ENCODE peak calls at places on chromosomes 13 and 19, in eight cellular contexts. W is mammary epithelial cell, A is fibroblast of lung, B is PC-9, H is A673, O is astrocyte, G is MM.1S, R is neural progenitor cell. I is an unnamed sample.

GRCh38 chr19:38842439-38843174 is 7.2 kb downstream of the HNRNPL start:
- DNase-seq in W (no peak), A (no peak), B (no peak), H (no peak), O (no peak), G (no peak), R (no peak), I (no peak)

GRCh38 chr19:6773323-6773931 is 919 bp downstream of the VAV1 start:
- DNase-seq in W (no peak), A (no peak), B (no peak), H (peak), O (no peak), G (peak), R (no peak), I (no peak)

GRCh38 chr13:49184621-49185020 is 35.5 kb upstream of the MLNR start:
- DNase-seq in W (no peak), A (no peak), B (no peak), H (no peak), O (no peak), G (no peak), R (no peak), I (no peak)

GRCh38 chr19:27920774-27921173 is 1292.2 kb downstream of the UQCRFS1 start:
- DNase-seq in W (no peak), A (no peak), B (no peak), H (no peak), O (no peak), G (no peak), R (no peak), I (no peak)

GRCh38 chr13:49026851-49027250 is 51.1 kb downstream of the FNDC3A start:
- DNase-seq in W (no peak), A (peak), B (no peak), H (no peak), O (no peak), G (no peak), R (no peak), I (no peak)

GRCh38 chr13:107650081-107650701 is 565.1 kb downstream of the LIG4 start:
- DNase-seq in W (peak), A (peak), B (no peak), H (peak), O (peak), G (peak), R (peak), I (peak)

GRCh38 chr19:55386515-55386947 is 799 bp downstream of the RPL28 start:
- DNase-seq in W (peak), A (no peak), B (no peak), H (no peak), O (no peak), G (no peak), R (no peak), I (peak)

GRCh38 chr13:44231786-44232516 is 141.7 kb upstream of the SERP2 start:
- DNase-seq in W (peak), A (peak), B (peak), H (no peak), O (peak), G (no peak), R (no peak), I (peak)

GRCh38 chr19:34217952-34218817 is 36.2 kb upstream of the GARRE1 start:
- DNase-seq in W (peak), A (peak), B (peak), H (peak), O (peak), G (no peak), R (no peak), I (peak)

GRCh38 chr19:49858591-49858985 is 7.6 kb downstream of the PTOV1 start:
- DNase-seq in W (no peak), A (no peak), B (no peak), H (no peak), O (no peak), G (no peak), R (no peak), I (peak)

GRCh38 chr13:51955281-51955771 is 55.9 kb downstream of the ATP7B start:
- DNase-seq in W (no peak), A (peak), B (no peak), H (no peak), O (no peak), G (no peak), R (no peak), I (no peak)

GRCh38 chr13:51729853-51730553 is 74.0 kb downstream of the DHRS12 start:
- DNase-seq in W (peak), A (peak), B (no peak), H (peak), O (peak), G (no peak), R (no peak), I (peak)

GRCh38 chr19:16200038-16200775 is 2.5 kb downstream of the AP1M1 start:
- DNase-seq in W (no peak), A (peak), B (no peak), H (no peak), O (no peak), G (no peak), R (no peak), I (peak)

GRCh38 chr13:101397742-101398141 is 18.6 kb downstream of the NALCN start:
- DNase-seq in W (peak), A (peak), B (no peak), H (no peak), O (peak), G (no peak), R (no peak), I (peak)

GRCh38 chr19:55160128-55160985 is 2.8 kb upstream of the TNNI3 start:
- DNase-seq in W (peak), A (peak), B (peak), H (peak), O (peak), G (peak), R (peak), I (peak)

GRCh38 chr13:91134773-91135124 is 212.7 kb upstream of the MIR17HG start:
- DNase-seq in W (no peak), A (no peak), B (no peak), H (no peak), O (no peak), G (no peak), R (no peak), I (no peak)

GRCh38 chr19:45508931-45509691 is 1.8 kb downstream of the VASP start:
- DNase-seq in W (no peak), A (peak), B (peak), H (peak), O (peak), G (peak), R (peak), I (peak)

GRCh38 chr19:38634757-38635482 is 12.5 kb upstream of the ACTN4 start:
- DNase-seq in W (no peak), A (peak), B (peak), H (peak), O (no peak), G (peak), R (peak), I (peak)

GRCh38 chr13:102825921-102826706 is 19.7 kb upstream of the ERCC5 start:
- DNase-seq in W (peak), A (peak), B (peak), H (peak), O (peak), G (no peak), R (no peak), I (peak)

GRCh38 chr13:49603318-49603717 is 18.0 kb upstream of the RCBTB1 start:
- DNase-seq in W (no peak), A (no peak), B (no peak), H (peak), O (no peak), G (no peak), R (no peak), I (no peak)

GRCh38 chr19:21197589-21198295 is 55.9 kb downstream of the ZNF431 start:
- DNase-seq in W (no peak), A (no peak), B (no peak), H (no peak), O (no peak), G (no peak), R (no peak), I (no peak)

GRCh38 chr19:23384166-23384565 is 11.1 kb downstream of the ZNF91 start:
- DNase-seq in W (no peak), A (no peak), B (no peak), H (no peak), O (no peak), G (no peak), R (no peak), I (no peak)

GRCh38 chr13:67416047-67416925 is 186.2 kb upstream of the PCDH9 start:
- DNase-seq in W (peak), A (peak), B (no peak), H (peak), O (peak), G (no peak), R (peak), I (peak)

GRCh38 chr13:26660185-26660584 is 100.4 kb downstream of the GPR12 start:
- DNase-seq in W (no peak), A (no peak), B (no peak), H (no peak), O (no peak), G (no peak), R (no peak), I (no peak)

GRCh38 chr13:73059460-73060250 is 850 bp downstream of the KLF5 start:
- DNase-seq in W (peak), A (no peak), B (peak), H (peak), O (no peak), G (peak), R (peak), I (peak)

GRCh38 chr13:49653478-49653877 is 25.2 kb downstream of the ARL11 start:
- DNase-seq in W (no peak), A (no peak), B (no peak), H (no peak), O (no peak), G (no peak), R (no peak), I (no peak)

GRCh38 chr19:9914001-9914314 is 22.4 kb downstream of the OLFM2 start:
- DNase-seq in W (no peak), A (no peak), B (no peak), H (no peak), O (no peak), G (no peak), R (peak), I (no peak)

GRCh38 chr19:11152318-11153062 is 3.1 kb downstream of the SPC24 start:
- DNase-seq in W (peak), A (peak), B (peak), H (no peak), O (peak), G (no peak), R (no peak), I (peak)

DNA sequence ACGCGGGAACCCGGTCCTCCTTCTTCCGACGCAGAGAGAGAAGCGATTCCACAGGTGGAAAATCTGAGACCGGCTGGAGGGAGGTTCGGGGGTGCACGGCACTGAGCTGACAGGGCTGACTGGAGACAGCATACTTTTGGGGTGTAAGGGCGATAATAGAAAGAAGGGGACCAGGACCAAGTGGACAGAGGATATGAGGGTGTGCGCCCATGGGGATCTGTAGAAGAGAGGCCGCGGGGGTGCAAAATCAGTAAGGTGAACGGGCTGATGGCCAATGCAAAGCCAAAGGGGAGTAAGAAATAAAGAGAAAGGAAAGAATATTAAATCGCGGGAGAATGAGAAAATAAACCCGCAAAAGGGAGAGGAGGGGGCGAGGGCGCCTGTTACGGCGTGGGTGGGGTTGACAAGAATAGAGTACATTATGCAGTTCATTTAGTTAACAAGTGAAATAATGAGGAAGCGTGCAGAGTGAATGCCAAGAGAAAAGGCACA is 336 bp upstream of the GSX1 start:
- DNase-seq in W (no peak), A (no peak), B (no peak), H (no peak), O (no peak), G (no peak), R (no peak), I (no peak)
- TF ChIP-seq EZH2 in W (no peak), A (no peak), B (no peak), H (no peak), O (no peak), G (no peak), R (no peak), I (no peak)

DNA sequence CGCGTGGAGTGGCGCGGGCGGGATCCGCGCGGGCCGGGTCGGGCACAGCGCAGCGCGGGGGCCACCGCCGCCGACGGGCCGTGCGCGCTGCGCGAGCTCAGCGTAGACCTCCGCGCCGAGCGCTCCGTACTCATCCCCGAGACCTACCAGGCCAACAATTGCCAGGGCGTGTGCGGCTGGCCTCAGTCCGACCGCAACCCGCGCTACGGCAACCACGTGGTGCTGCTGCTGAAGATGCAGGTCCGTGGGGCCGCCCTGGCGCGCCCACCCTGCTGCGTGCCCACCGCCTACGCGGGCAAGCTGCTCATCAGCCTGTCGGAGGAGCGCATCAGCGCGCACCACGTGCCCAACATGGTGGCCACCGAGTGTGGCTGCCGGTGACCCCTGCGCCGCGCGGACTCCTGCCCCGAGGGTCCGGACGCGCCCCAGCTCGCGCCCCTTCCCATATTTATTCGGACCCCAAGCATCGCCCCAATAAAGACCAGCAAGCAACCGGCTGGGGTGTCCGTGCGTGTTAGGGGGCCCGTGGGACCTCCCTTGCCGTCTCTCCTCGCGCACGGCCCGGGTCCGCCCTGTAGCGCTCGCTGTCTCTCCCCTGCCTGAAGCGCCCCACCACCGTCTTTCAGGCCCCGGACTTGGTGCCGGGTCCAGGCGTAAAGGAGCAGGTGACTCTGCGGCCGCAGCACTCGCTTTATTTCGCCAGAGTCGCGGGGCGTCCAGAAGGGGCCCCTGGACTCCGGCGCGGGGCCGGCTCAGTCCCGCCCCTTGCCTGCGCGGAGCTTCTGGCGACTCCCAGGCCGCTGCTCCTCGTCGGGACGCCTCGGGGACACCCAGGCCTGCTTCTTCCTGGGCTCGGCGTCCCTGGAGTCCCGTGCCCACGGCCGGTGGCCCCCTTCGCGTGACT is 2.7 kb downstream of the AMH start:
- DNase-seq in W (no peak), A (no peak), B (no peak), H (no peak), O (no peak), G (no peak), R (no peak), I (peak)
- TF ChIP-seq EZH2 in W (peak), A (peak), B (no peak), H (no peak), O (peak), G (no peak), R (no peak), I (peak)

DNA sequence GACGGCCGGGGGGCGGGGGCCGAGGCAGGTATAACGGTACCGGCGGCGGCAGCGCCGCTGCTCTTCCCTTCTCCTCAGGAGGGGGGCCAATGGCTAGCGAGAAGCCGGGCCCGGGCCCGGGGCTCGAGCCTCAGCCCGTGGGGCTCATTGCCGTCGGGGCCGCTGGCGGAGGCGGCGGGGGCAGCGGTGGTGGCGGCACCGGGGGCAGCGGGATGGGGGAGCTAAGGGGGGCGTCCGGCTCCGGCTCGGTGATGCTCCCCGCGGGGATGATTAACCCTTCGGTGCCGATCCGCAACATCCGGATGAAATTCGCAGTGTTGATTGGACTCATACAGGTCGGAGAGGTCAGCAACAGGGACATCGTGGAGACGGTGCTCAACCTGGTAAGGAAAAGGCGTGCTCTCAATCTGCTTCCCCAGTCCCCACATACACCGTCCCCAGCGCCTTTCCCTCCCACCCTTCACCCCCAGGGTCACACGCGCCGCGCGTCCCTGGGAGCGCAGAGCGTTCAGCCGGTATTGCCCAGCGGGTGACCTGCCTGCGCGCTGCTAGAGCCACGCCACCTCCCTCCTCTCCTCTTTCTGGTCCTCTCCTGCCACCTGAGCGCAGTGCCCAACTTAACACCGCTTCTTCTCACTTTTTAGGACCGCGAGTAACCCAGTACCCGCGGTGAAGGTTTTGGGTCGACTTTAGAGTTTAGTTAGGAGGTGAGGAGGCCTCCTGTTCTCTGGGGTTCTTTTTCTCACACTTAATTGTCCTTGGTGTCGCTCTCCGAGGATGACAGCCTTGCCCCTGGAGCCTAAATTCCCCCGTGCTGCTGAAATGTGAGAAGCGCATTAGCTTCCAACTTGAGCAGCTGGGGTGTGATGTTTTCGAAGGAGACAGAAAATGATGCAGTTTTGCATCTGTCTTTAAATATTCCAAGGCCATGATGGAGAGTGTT is 933 bp downstream of the NBEA start:
- DNase-seq in W (no peak), A (no peak), B (no peak), H (peak), O (no peak), G (peak), R (peak), I (peak)
- TF ChIP-seq EZH2 in W (peak), A (no peak), B (no peak), H (no peak), O (no peak), G (no peak), R (no peak), I (no peak)

GRCh38 chr19:30778961-30779690 is 406.9 kb downstream of the ZNF536 start:
- DNase-seq in W (no peak), A (no peak), B (no peak), H (no peak), O (no peak), G (no peak), R (no peak), I (no peak)

GRCh38 chr19:30781047-30781446 is 408.9 kb downstream of the ZNF536 start:
- DNase-seq in W (no peak), A (no peak), B (no peak), H (no peak), O (no peak), G (no peak), R (no peak), I (no peak)

GRCh38 chr19:30781519-30781918 is 409.3 kb downstream of the ZNF536 start:
- DNase-seq in W (no peak), A (no peak), B (no peak), H (peak), O (no peak), G (no peak), R (no peak), I (no peak)

GRCh38 chr19:30780456-30780855 is 408.3 kb downstream of the ZNF536 start:
- DNase-seq in W (no peak), A (no peak), B (no peak), H (no peak), O (no peak), G (no peak), R (no peak), I (no peak)

GRCh38 chr19:30780032-30780431 is 407.8 kb downstream of the ZNF536 start:
- DNase-seq in W (no peak), A (no peak), B (no peak), H (peak), O (no peak), G (no peak), R (no peak), I (no peak)
- TF ChIP-seq EZH2 in W (no peak), A (no peak), B (no peak), H (no peak), O (no peak), G (no peak), R (no peak), I (no peak)

I was measured in GM23248.